ENCODE peak calls at places on chromosome X, in seven cellular contexts. One of them, this sample, is unnamed.

GRCh38 chrX:34300871-34301270 is 168.8 kb upstream of the FAM47A start:
- DNase-seq in OCI-LY7: peak; percentile 47
- DNase-seq in gastrocnemius medialis: no peak
- DNase-seq in DND-41: peak; percentile 16
- DNase-seq in colonic mucosa: peak; percentile 21
- DNase-seq in left ventricle myocardium inferior: no peak
- DNase-seq in HCT116: peak; percentile 0
- DNase-seq in this sample: peak; percentile 47

GRCh38 chrX:151899622-151900021 is 13.1 kb upstream of the MAGEA4 start:
- DNase-seq in OCI-LY7: no peak
- DNase-seq in gastrocnemius medialis: no peak
- DNase-seq in DND-41: no peak
- DNase-seq in colonic mucosa: no peak
- DNase-seq in left ventricle myocardium inferior: no peak
- DNase-seq in HCT116: no peak
- DNase-seq in this sample: no peak

GRCh38 chrX:106728337-106728736 is 1.8 kb downstream of the RNF128 start:
- DNase-seq in OCI-LY7: no peak
- DNase-seq in gastrocnemius medialis: no peak
- DNase-seq in DND-41: no peak
- DNase-seq in colonic mucosa: no peak
- DNase-seq in left ventricle myocardium inferior: no peak
- DNase-seq in HCT116: no peak
- DNase-seq in this sample: no peak

GRCh38 chrX:116435597-116435996 is 809 bp upstream of the SLC6A14 start:
- DNase-seq in OCI-LY7: no peak
- DNase-seq in gastrocnemius medialis: no peak
- DNase-seq in DND-41: no peak
- DNase-seq in colonic mucosa: no peak
- DNase-seq in left ventricle myocardium inferior: no peak
- DNase-seq in HCT116: no peak
- DNase-seq in this sample: no peak

GRCh38 chrX:3160771-3161170 is 119.5 kb downstream of the ARSF start:
- DNase-seq in OCI-LY7: no peak
- DNase-seq in gastrocnemius medialis: no peak
- DNase-seq in DND-41: no peak
- DNase-seq in colonic mucosa: no peak
- DNase-seq in left ventricle myocardium inferior: no peak
- DNase-seq in HCT116: no peak
- DNase-seq in this sample: no peak

GRCh38 chrX:39336709-39337294 is 535.5 kb downstream of the MID1IP1 start:
- DNase-seq in OCI-LY7: no peak
- DNase-seq in gastrocnemius medialis: peak; percentile 49
- DNase-seq in DND-41: no peak
- DNase-seq in colonic mucosa: no peak
- DNase-seq in left ventricle myocardium inferior: no peak
- DNase-seq in HCT116: no peak
- DNase-seq in this sample: no peak

GRCh38 chrX:39909996-39910395 is 187.8 kb downstream of the BCOR start:
- DNase-seq in OCI-LY7: no peak
- DNase-seq in gastrocnemius medialis: no peak
- DNase-seq in DND-41: no peak
- DNase-seq in colonic mucosa: no peak
- DNase-seq in left ventricle myocardium inferior: no peak
- DNase-seq in HCT116: no peak
- DNase-seq in this sample: no peak

GRCh38 chrX:16392597-16392996 is 225.3 kb downstream of the MAGEB17 start:
- DNase-seq in OCI-LY7: no peak
- DNase-seq in gastrocnemius medialis: no peak
- DNase-seq in DND-41: no peak
- DNase-seq in colonic mucosa: no peak
- DNase-seq in left ventricle myocardium inferior: no peak
- DNase-seq in HCT116: no peak
- DNase-seq in this sample: no peak

GRCh38 chrX:95076449-95076848 is 1402.4 kb downstream of the FAM133A start:
- DNase-seq in OCI-LY7: peak; percentile 7
- DNase-seq in gastrocnemius medialis: no peak
- DNase-seq in DND-41: no peak
- DNase-seq in colonic mucosa: no peak
- DNase-seq in left ventricle myocardium inferior: no peak
- DNase-seq in HCT116: no peak
- DNase-seq in this sample: no peak

GRCh38 chrX:51891821-51892551 is 1.4 kb upstream of the MAGED1 start:
- DNase-seq in OCI-LY7: peak; percentile 70
- DNase-seq in gastrocnemius medialis: peak; percentile 44
- DNase-seq in DND-41: no peak
- DNase-seq in colonic mucosa: no peak
- DNase-seq in left ventricle myocardium inferior: peak; percentile 17
- DNase-seq in HCT116: no peak
- DNase-seq in this sample: no peak

GRCh38 chrX:118252967-118253366 is 92.9 kb upstream of the WDR44 start:
- DNase-seq in OCI-LY7: no peak
- DNase-seq in gastrocnemius medialis: no peak
- DNase-seq in DND-41: no peak
- DNase-seq in colonic mucosa: no peak
- DNase-seq in left ventricle myocardium inferior: no peak
- DNase-seq in HCT116: no peak
- DNase-seq in this sample: no peak

GRCh38 chrX:51332188-51332942 is at the start of gene NUDT10:
- DNase-seq in OCI-LY7: no peak
- DNase-seq in gastrocnemius medialis: no peak
- DNase-seq in DND-41: no peak
- DNase-seq in colonic mucosa: peak; percentile 24
- DNase-seq in left ventricle myocardium inferior: peak; percentile 30
- DNase-seq in HCT116: no peak
- DNase-seq in this sample: peak; percentile 44

GRCh38 chrX:79161655-79162054 is 17.2 kb downstream of the GPR174 start:
- DNase-seq in OCI-LY7: peak; percentile 34
- DNase-seq in gastrocnemius medialis: no peak
- DNase-seq in DND-41: peak; percentile 70
- DNase-seq in colonic mucosa: no peak
- DNase-seq in left ventricle myocardium inferior: no peak
- DNase-seq in HCT116: no peak
- DNase-seq in this sample: no peak

GRCh38 chrX:38273453-38273852 is 52.8 kb upstream of the SRPX start:
- DNase-seq in OCI-LY7: no peak
- DNase-seq in gastrocnemius medialis: no peak
- DNase-seq in DND-41: no peak
- DNase-seq in colonic mucosa: no peak
- DNase-seq in left ventricle myocardium inferior: no peak
- DNase-seq in HCT116: no peak
- DNase-seq in this sample: no peak

GRCh38 chrX:53223955-53224859 is 800 bp downstream of the KDM5C start:
- DNase-seq in OCI-LY7: peak; percentile 11
- DNase-seq in gastrocnemius medialis: no peak
- DNase-seq in DND-41: no peak
- DNase-seq in colonic mucosa: peak; percentile 25
- DNase-seq in left ventricle myocardium inferior: no peak
- DNase-seq in HCT116: peak; percentile 28
- DNase-seq in this sample: peak; percentile 43

GRCh38 chrX:150680974-150681373 is 12.2 kb upstream of the MTMR1 start:
- DNase-seq in OCI-LY7: peak; percentile 31
- DNase-seq in gastrocnemius medialis: no peak
- DNase-seq in DND-41: peak; percentile 20
- DNase-seq in colonic mucosa: no peak
- DNase-seq in left ventricle myocardium inferior: no peak
- DNase-seq in HCT116: peak; percentile 8
- DNase-seq in this sample: no peak
- TF ChIP-seq CTCF in OCI-LY7: peak; percentile 68
- TF ChIP-seq CTCF in gastrocnemius medialis: no peak
- TF ChIP-seq CTCF in DND-41: peak; percentile 51
- TF ChIP-seq CTCF in colonic mucosa: peak; percentile 19
- TF ChIP-seq CTCF in left ventricle myocardium inferior: peak; percentile 57
- TF ChIP-seq CTCF in HCT116: peak; percentile 45
- TF ChIP-seq CTCF in this sample: no peak

GRCh38 chrX:135433531-135434257 is 11.9 kb downstream of the SMIM10L2A start:
- DNase-seq in OCI-LY7: no peak
- DNase-seq in gastrocnemius medialis: no peak
- DNase-seq in DND-41: no peak
- DNase-seq in colonic mucosa: no peak
- DNase-seq in left ventricle myocardium inferior: no peak
- DNase-seq in HCT116: no peak
- DNase-seq in this sample: no peak

GRCh38 chrX:135431886-135432285 is 10.1 kb downstream of the SMIM10L2A start:
- DNase-seq in OCI-LY7: no peak
- DNase-seq in gastrocnemius medialis: no peak
- DNase-seq in DND-41: no peak
- DNase-seq in colonic mucosa: no peak
- DNase-seq in left ventricle myocardium inferior: no peak
- DNase-seq in HCT116: no peak
- DNase-seq in this sample: no peak

GRCh38 chrX:135432881-135433521 is 11.3 kb downstream of the SMIM10L2A start:
- DNase-seq in OCI-LY7: no peak
- DNase-seq in gastrocnemius medialis: no peak
- DNase-seq in DND-41: no peak
- DNase-seq in colonic mucosa: no peak
- DNase-seq in left ventricle myocardium inferior: no peak
- DNase-seq in HCT116: no peak
- DNase-seq in this sample: no peak

GRCh38 chrX:135434258-135435138 is 12.8 kb downstream of the SMIM10L2A start:
- DNase-seq in OCI-LY7: no peak
- DNase-seq in gastrocnemius medialis: no peak
- DNase-seq in DND-41: no peak
- DNase-seq in colonic mucosa: no peak
- DNase-seq in left ventricle myocardium inferior: no peak
- DNase-seq in HCT116: no peak
- DNase-seq in this sample: no peak

GRCh38 chrX:135432453-135432852 is 10.7 kb downstream of the SMIM10L2A start:
- DNase-seq in OCI-LY7: no peak
- DNase-seq in gastrocnemius medialis: no peak
- DNase-seq in DND-41: no peak
- DNase-seq in colonic mucosa: no peak
- DNase-seq in left ventricle myocardium inferior: no peak
- DNase-seq in HCT116: no peak
- DNase-seq in this sample: no peak
- TF ChIP-seq CTCF in OCI-LY7: no peak
- TF ChIP-seq CTCF in gastrocnemius medialis: no peak
- TF ChIP-seq CTCF in DND-41: no peak
- TF ChIP-seq CTCF in colonic mucosa: no peak
- TF ChIP-seq CTCF in left ventricle myocardium inferior: no peak
- TF ChIP-seq CTCF in HCT116: no peak
- TF ChIP-seq CTCF in this sample: no peak

GRCh38 chrX:71178908-71179307 is 34.3 kb downstream of the NLGN3 start:
- DNase-seq in OCI-LY7: peak; percentile 64
- DNase-seq in gastrocnemius medialis: peak; percentile 39
- DNase-seq in DND-41: peak; percentile 54
- DNase-seq in colonic mucosa: peak; percentile 59
- DNase-seq in left ventricle myocardium inferior: no peak
- DNase-seq in HCT116: peak; percentile 39
- DNase-seq in this sample: peak; percentile 47
- TF ChIP-seq CTCF in OCI-LY7: peak; percentile 77
- TF ChIP-seq CTCF in gastrocnemius medialis: peak; percentile 58
- TF ChIP-seq CTCF in DND-41: peak; percentile 81
- TF ChIP-seq CTCF in colonic mucosa: peak; percentile 53
- TF ChIP-seq CTCF in left ventricle myocardium inferior: peak; percentile 72
- TF ChIP-seq CTCF in HCT116: peak; percentile 54
- TF ChIP-seq CTCF in this sample: peak; percentile 44

GRCh38 chrX:129823523-129823922 is 20.2 kb downstream of the ZDHHC9 start:
- DNase-seq in OCI-LY7: no peak
- DNase-seq in gastrocnemius medialis: no peak
- DNase-seq in DND-41: no peak
- DNase-seq in colonic mucosa: no peak
- DNase-seq in left ventricle myocardium inferior: no peak
- DNase-seq in HCT116: no peak
- DNase-seq in this sample: no peak
- TF ChIP-seq CTCF in OCI-LY7: peak; percentile 10
- TF ChIP-seq CTCF in gastrocnemius medialis: no peak
- TF ChIP-seq CTCF in DND-41: no peak
- TF ChIP-seq CTCF in colonic mucosa: no peak
- TF ChIP-seq CTCF in left ventricle myocardium inferior: no peak
- TF ChIP-seq CTCF in HCT116: no peak
- TF ChIP-seq CTCF in this sample: no peak

DNA sequence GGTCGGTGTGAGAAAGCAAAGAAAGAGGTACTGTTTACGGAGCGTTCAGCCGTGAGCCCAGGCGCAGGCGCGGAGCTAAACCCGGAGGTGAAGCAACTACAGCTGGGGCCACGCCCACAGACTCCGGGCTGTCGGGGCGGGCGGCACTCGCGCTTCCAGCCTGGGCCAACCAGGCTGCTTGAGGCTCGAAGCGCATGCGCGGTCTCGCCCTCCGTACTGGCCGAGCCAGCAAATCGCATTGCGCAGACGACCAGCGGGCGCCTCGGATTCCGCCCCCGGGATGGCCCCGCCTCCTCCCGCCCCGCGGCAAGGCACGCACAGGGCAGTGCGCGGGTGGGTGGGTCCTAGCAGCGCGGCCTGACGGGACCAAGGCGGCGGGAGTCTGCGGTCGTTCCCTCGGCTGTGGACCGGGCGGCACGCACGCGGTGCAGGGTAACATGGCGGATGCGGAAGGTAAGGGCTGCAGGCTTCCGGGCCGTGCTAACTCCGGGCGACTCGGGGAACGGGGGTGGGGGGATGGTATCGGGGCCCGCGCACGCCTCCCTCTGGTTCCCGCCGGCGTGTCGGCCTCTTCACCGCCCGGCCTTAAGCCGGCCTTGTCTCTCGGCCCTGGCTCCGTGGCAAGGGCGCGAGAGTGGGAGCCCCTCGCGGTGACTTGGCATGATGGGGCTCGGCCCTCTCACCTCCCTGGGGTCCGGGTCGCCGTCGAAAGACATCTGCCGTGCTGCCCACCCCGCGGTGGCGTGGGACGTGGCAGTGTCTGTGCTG is at the start of gene DKC1:
- DNase-seq in OCI-LY7: peak; percentile 96
- DNase-seq in gastrocnemius medialis: peak; percentile 93
- DNase-seq in DND-41: peak; percentile 96
- DNase-seq in colonic mucosa: peak; percentile 93
- DNase-seq in left ventricle myocardium inferior: peak; percentile 95
- DNase-seq in HCT116: peak; percentile 87
- DNase-seq in this sample: peak; percentile 88
- TF ChIP-seq CTCF in OCI-LY7: no peak
- TF ChIP-seq CTCF in gastrocnemius medialis: no peak
- TF ChIP-seq CTCF in DND-41: peak; percentile 16
- TF ChIP-seq CTCF in colonic mucosa: no peak
- TF ChIP-seq CTCF in left ventricle myocardium inferior: peak; percentile 31
- TF ChIP-seq CTCF in HCT116: no peak
- TF ChIP-seq CTCF in this sample: no peak

GRCh38 chrX:120029354-120029753 is 48.1 kb downstream of the RHOXF2B start:
- DNase-seq in OCI-LY7: no peak
- DNase-seq in gastrocnemius medialis: no peak
- DNase-seq in DND-41: no peak
- DNase-seq in colonic mucosa: no peak
- DNase-seq in left ventricle myocardium inferior: no peak
- DNase-seq in HCT116: no peak
- DNase-seq in this sample: no peak
- TF ChIP-seq CTCF in OCI-LY7: peak; percentile 59
- TF ChIP-seq CTCF in gastrocnemius medialis: no peak
- TF ChIP-seq CTCF in DND-41: no peak
- TF ChIP-seq CTCF in colonic mucosa: no peak
- TF ChIP-seq CTCF in left ventricle myocardium inferior: no peak
- TF ChIP-seq CTCF in HCT116: no peak
- TF ChIP-seq CTCF in this sample: no peak

DNA sequence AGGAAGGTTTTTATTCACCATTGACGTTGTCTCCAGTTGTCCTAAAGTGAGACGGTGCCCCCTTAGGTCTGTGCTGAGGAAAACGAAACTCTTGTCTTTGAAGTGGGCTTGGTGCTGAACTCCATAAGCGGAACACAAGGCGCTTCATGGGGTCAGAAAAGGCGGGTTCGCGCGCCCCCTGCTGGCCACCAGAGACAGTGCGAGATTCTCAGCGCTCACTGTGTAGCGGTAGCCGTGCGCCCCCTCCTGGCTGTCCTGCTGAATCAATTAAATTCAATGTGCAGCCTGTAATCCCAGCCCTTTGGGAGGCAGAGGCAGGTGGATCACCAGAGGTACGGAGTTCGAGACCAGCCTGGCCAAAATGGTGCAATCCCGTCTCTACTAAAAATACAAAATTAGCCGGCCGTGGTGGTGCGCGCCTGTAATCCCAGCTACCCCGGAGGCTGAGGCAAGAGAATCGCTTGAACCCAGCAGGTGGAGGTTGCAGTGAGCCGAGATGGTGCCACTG is 64.1 kb downstream of the RLIM start:
- DNase-seq in OCI-LY7: peak; percentile 80
- DNase-seq in gastrocnemius medialis: peak; percentile 67
- DNase-seq in DND-41: peak; percentile 84
- DNase-seq in colonic mucosa: peak; percentile 84
- DNase-seq in left ventricle myocardium inferior: peak; percentile 80
- DNase-seq in HCT116: peak; percentile 51
- DNase-seq in this sample: peak; percentile 70
- TF ChIP-seq CTCF in OCI-LY7: peak; percentile 90
- TF ChIP-seq CTCF in gastrocnemius medialis: peak; percentile 87
- TF ChIP-seq CTCF in DND-41: peak; percentile 93
- TF ChIP-seq CTCF in colonic mucosa: peak; percentile 99
- TF ChIP-seq CTCF in left ventricle myocardium inferior: peak; percentile 94
- TF ChIP-seq CTCF in HCT116: peak; percentile 86
- TF ChIP-seq CTCF in this sample: peak; percentile 97